ENCODE peak calls at places on chromosomes 16 and 17, in four cellular contexts. V, G, U and M are unnamed samples.

GRCh38 chr16:50592996-50593395 is 44.8 kb downstream of the NKD1 start:
- DNase-seq in G (no peak), U (no peak), V (no peak), M (no peak)

GRCh38 chr17:27460196-27460725 is 4.0 kb downstream of the KSR1 start:
- DNase-seq in G (no peak), U (no peak), V (no peak), M (no peak)

GRCh38 chr16:81275064-81275532 is 36.6 kb downstream of the BCO1 start:
- DNase-seq in U (no peak), G (no peak), V (no peak), M (no peak)

GRCh38 chr16:66927918-66928649 is 2.7 kb upstream of the RRAD start:
- DNase-seq in G (no peak), V (no peak), U (no peak), M (no peak)

GRCh38 chr17:61251939-61252865 is 147.4 kb upstream of the TBX2 start:
- DNase-seq in V (no peak), G (no peak), U (peak), M (peak)

GRCh38 chr17:66255527-66255971 is 26.3 kb upstream of the APOH start:
- DNase-seq in G (no peak), V (no peak), U (no peak), M (no peak)

GRCh38 chr17:19555746-19556145 is 22.1 kb downstream of the SLC47A1 start:
- DNase-seq in U (no peak), G (no peak), V (no peak), M (no peak)

GRCh38 chr17:17816240-17816814 is 20.5 kb downstream of the SREBF1 start:
- DNase-seq in V (no peak), U (no peak), G (no peak), M (no peak)

GRCh38 chr16:2180962-2181923 is 15.2 kb downstream of the CASKIN1 start:
- DNase-seq in G (no peak), V (no peak), U (no peak), M (no peak)

GRCh38 chr17:48593840-48594411 is 347 bp upstream of the HOXB5 start:
- DNase-seq in G (peak), V (peak), U (peak), M (peak)

GRCh38 chr17:80311216-80311827 is 50.7 kb downstream of the RNF213 start:
- DNase-seq in U (no peak), G (no peak), V (no peak), M (no peak)

GRCh38 chr17:78356163-78356713 is 3.6 kb downstream of the SOCS3 start:
- DNase-seq in G (peak), V (peak), U (peak), M (peak)

GRCh38 chr16:86520317-86521210 is 10.2 kb downstream of the FOXF1 start:
- DNase-seq in G (no peak), U (no peak), V (no peak), M (no peak)
- TF ChIP-seq CTCF in G (no peak), U (no peak), V (peak), M (no peak)

GRCh38 chr17:72145562-72145961 is 24.7 kb downstream of the SOX9 start:
- DNase-seq in U (no peak), G (no peak), V (no peak), M (no peak)

GRCh38 chr17:72150632-72151460 is 30.0 kb downstream of the SOX9 start:
- DNase-seq in G (no peak), U (no peak), V (no peak), M (no peak)

GRCh38 chr17:72142614-72143013 is 21.8 kb downstream of the SOX9 start:
- DNase-seq in V (no peak), G (no peak), U (no peak), M (no peak)

GRCh38 chr17:72143245-72143644 is 22.4 kb downstream of the SOX9 start:
- DNase-seq in G (no peak), U (no peak), V (no peak), M (no peak)

GRCh38 chr17:72145972-72146755 is 25.3 kb downstream of the SOX9 start:
- DNase-seq in V (no peak), U (peak), G (no peak), M (no peak)
- TF ChIP-seq CTCF in V (no peak), U (no peak), G (no peak), M (peak)

GRCh38 chr16:77784441-77785356 is 3.7 kb upstream of the VAT1L start:
- DNase-seq in U (no peak), V (no peak), G (no peak), M (no peak)
- TF ChIP-seq CTCF in U (peak), V (peak), G (no peak), M (peak)

GRCh38 chr17:50035421-50035879 is 20.5 kb upstream of the ITGA3 start:
- DNase-seq in V (no peak), U (no peak), G (no peak), M (no peak)
- TF ChIP-seq CTCF in V (no peak), U (no peak), G (no peak), M (peak)

DNA sequence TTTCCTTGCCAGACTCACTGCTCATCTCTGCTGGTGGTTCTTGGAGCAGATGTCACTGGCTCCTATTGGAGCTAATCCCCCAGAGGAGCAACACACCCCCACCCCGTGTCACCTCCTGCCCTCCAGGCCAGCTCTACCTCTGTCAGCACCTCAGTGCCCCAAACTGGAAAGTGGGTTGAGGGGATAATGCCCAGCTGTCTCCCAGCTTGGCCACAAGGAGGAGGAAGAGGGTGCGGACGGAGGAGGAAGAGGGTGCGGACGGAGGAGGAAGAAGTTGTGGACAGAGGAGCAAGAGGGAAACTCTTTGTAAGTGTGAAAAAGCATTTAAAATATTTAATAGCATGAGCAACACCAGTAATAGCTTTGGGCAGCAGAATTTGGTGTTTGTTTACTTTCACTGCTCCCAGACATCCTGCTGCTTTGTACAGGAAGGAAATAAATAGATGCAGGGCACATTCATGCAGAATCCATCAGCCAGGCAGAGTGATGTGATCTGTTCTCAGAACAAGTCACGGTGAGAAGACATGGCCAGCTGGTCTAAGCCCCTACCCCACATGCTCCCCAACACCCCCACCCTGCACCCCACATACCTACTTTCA is 82.5 kb downstream of the C17orf67 start:
- DNase-seq in G (no peak), V (no peak), U (no peak), M (no peak)
- TF ChIP-seq CTCF in G (no peak), V (no peak), U (peak), M (peak)